ENCODE peak calls at places on chromosomes 3 and 15, in eight cellular contexts. One of them, this sample, is unnamed.

GRCh38 chr3:194163697-194164096 is 27.7 kb downstream of the HES1 start:
- DNase-seq in cardiac muscle cell: no peak
- DNase-seq in GDM1: no peak
- DNase-seq in SW480: no peak
- DNase-seq in adipocyte: no peak
- DNase-seq in stimulated activated naive B cell treated with anti-CD40 and anti-IgM and Interleukin-4, amounts not matched to agents 10 μg/mL and 1 μg/mL and 100 μg/mL, for 72 hours: no peak
- DNase-seq in occipital lobe: no peak
- DNase-seq in HFF-Myc: no peak
- DNase-seq in this sample: no peak

GRCh38 chr15:32803631-32804030 is 85.8 kb downstream of the GREM1 start:
- DNase-seq in HFF-Myc: no peak
- DNase-seq in stimulated activated naive B cell treated with anti-CD40 and anti-IgM and Interleukin-4, amounts not matched to agents 10 μg/mL and 1 μg/mL and 100 μg/mL, for 72 hours: no peak
- DNase-seq in GDM1: no peak
- DNase-seq in adipocyte: no peak
- DNase-seq in cardiac muscle cell: no peak
- DNase-seq in SW480: no peak
- DNase-seq in occipital lobe: no peak
- DNase-seq in this sample: no peak

GRCh38 chr3:27840807-27841594 is 118.9 kb upstream of the EOMES start:
- DNase-seq in SW480: no peak
- DNase-seq in occipital lobe: no peak
- DNase-seq in cardiac muscle cell: no peak
- DNase-seq in stimulated activated naive B cell treated with anti-CD40 and anti-IgM and Interleukin-4, amounts not matched to agents 10 μg/mL and 1 μg/mL and 100 μg/mL, for 72 hours: no peak
- DNase-seq in GDM1: no peak
- DNase-seq in adipocyte: no peak
- DNase-seq in HFF-Myc: no peak
- DNase-seq in this sample: no peak

GRCh38 chr3:39208463-39209055 is 16.2 kb upstream of the XIRP1 start:
- DNase-seq in adipocyte: peak
- DNase-seq in occipital lobe: no peak
- DNase-seq in HFF-Myc: peak
- DNase-seq in stimulated activated naive B cell treated with anti-CD40 and anti-IgM and Interleukin-4, amounts not matched to agents 10 μg/mL and 1 μg/mL and 100 μg/mL, for 72 hours: no peak
- DNase-seq in SW480: peak
- DNase-seq in cardiac muscle cell: peak
- DNase-seq in GDM1: peak
- DNase-seq in this sample: no peak

GRCh38 chr15:80514071-80514780 is 110.0 kb downstream of the ARNT2 start:
- DNase-seq in GDM1: no peak
- DNase-seq in HFF-Myc: no peak
- DNase-seq in stimulated activated naive B cell treated with anti-CD40 and anti-IgM and Interleukin-4, amounts not matched to agents 10 μg/mL and 1 μg/mL and 100 μg/mL, for 72 hours: no peak
- DNase-seq in occipital lobe: no peak
- DNase-seq in SW480: no peak
- DNase-seq in adipocyte: peak
- DNase-seq in cardiac muscle cell: no peak
- DNase-seq in this sample: no peak

GRCh38 chr15:39281094-39281493 is 299.8 kb upstream of the THBS1 start:
- DNase-seq in cardiac muscle cell: no peak
- DNase-seq in occipital lobe: no peak
- DNase-seq in adipocyte: no peak
- DNase-seq in SW480: no peak
- DNase-seq in HFF-Myc: no peak
- DNase-seq in stimulated activated naive B cell treated with anti-CD40 and anti-IgM and Interleukin-4, amounts not matched to agents 10 μg/mL and 1 μg/mL and 100 μg/mL, for 72 hours: no peak
- DNase-seq in GDM1: no peak
- DNase-seq in this sample: no peak

GRCh38 chr15:98858610-98859023 is 149.0 kb downstream of the PGPEP1L start:
- DNase-seq in cardiac muscle cell: no peak
- DNase-seq in occipital lobe: no peak
- DNase-seq in GDM1: peak
- DNase-seq in stimulated activated naive B cell treated with anti-CD40 and anti-IgM and Interleukin-4, amounts not matched to agents 10 μg/mL and 1 μg/mL and 100 μg/mL, for 72 hours: no peak
- DNase-seq in SW480: no peak
- DNase-seq in adipocyte: no peak
- DNase-seq in HFF-Myc: no peak
- DNase-seq in this sample: no peak

GRCh38 chr3:98650966-98651765 is 57.8 kb upstream of the CPOX start:
- DNase-seq in adipocyte: no peak
- DNase-seq in SW480: no peak
- DNase-seq in cardiac muscle cell: no peak
- DNase-seq in stimulated activated naive B cell treated with anti-CD40 and anti-IgM and Interleukin-4, amounts not matched to agents 10 μg/mL and 1 μg/mL and 100 μg/mL, for 72 hours: no peak
- DNase-seq in HFF-Myc: no peak
- DNase-seq in GDM1: no peak
- DNase-seq in occipital lobe: no peak
- DNase-seq in this sample: peak

GRCh38 chr15:95988574-95988887 is 342.0 kb upstream of the NR2F2 start:
- DNase-seq in adipocyte: peak
- DNase-seq in occipital lobe: no peak
- DNase-seq in SW480: no peak
- DNase-seq in HFF-Myc: no peak
- DNase-seq in GDM1: no peak
- DNase-seq in stimulated activated naive B cell treated with anti-CD40 and anti-IgM and Interleukin-4, amounts not matched to agents 10 μg/mL and 1 μg/mL and 100 μg/mL, for 72 hours: no peak
- DNase-seq in cardiac muscle cell: no peak
- DNase-seq in this sample: no peak

GRCh38 chr3:160564949-160565441 is 376 bp downstream of the KPNA4 start:
- DNase-seq in adipocyte: peak
- DNase-seq in cardiac muscle cell: peak
- DNase-seq in stimulated activated naive B cell treated with anti-CD40 and anti-IgM and Interleukin-4, amounts not matched to agents 10 μg/mL and 1 μg/mL and 100 μg/mL, for 72 hours: no peak
- DNase-seq in occipital lobe: peak
- DNase-seq in SW480: peak
- DNase-seq in HFF-Myc: no peak
- DNase-seq in GDM1: peak
- DNase-seq in this sample: no peak

GRCh38 chr15:75821946-75822345 is 21.3 kb upstream of the UBE2Q2 start:
- DNase-seq in stimulated activated naive B cell treated with anti-CD40 and anti-IgM and Interleukin-4, amounts not matched to agents 10 μg/mL and 1 μg/mL and 100 μg/mL, for 72 hours: no peak
- DNase-seq in cardiac muscle cell: no peak
- DNase-seq in adipocyte: no peak
- DNase-seq in HFF-Myc: no peak
- DNase-seq in SW480: no peak
- DNase-seq in GDM1: no peak
- DNase-seq in occipital lobe: no peak
- DNase-seq in this sample: no peak

GRCh38 chr15:84108725-84109124 is 126.8 kb upstream of the GOLGA6L4 start:
- DNase-seq in cardiac muscle cell: no peak
- DNase-seq in adipocyte: no peak
- DNase-seq in SW480: no peak
- DNase-seq in HFF-Myc: no peak
- DNase-seq in stimulated activated naive B cell treated with anti-CD40 and anti-IgM and Interleukin-4, amounts not matched to agents 10 μg/mL and 1 μg/mL and 100 μg/mL, for 72 hours: no peak
- DNase-seq in GDM1: no peak
- DNase-seq in occipital lobe: no peak
- DNase-seq in this sample: no peak

GRCh38 chr15:78726870-78727551 is 84.3 kb downstream of the ADAMTS7 start:
- DNase-seq in occipital lobe: no peak
- DNase-seq in HFF-Myc: no peak
- DNase-seq in stimulated activated naive B cell treated with anti-CD40 and anti-IgM and Interleukin-4, amounts not matched to agents 10 μg/mL and 1 μg/mL and 100 μg/mL, for 72 hours: no peak
- DNase-seq in GDM1: no peak
- DNase-seq in adipocyte: no peak
- DNase-seq in cardiac muscle cell: peak
- DNase-seq in SW480: peak
- DNase-seq in this sample: no peak

GRCh38 chr15:98779463-98780071 is 131.2 kb downstream of the IGF1R start:
- DNase-seq in cardiac muscle cell: peak
- DNase-seq in adipocyte: peak
- DNase-seq in stimulated activated naive B cell treated with anti-CD40 and anti-IgM and Interleukin-4, amounts not matched to agents 10 μg/mL and 1 μg/mL and 100 μg/mL, for 72 hours: peak
- DNase-seq in HFF-Myc: peak
- DNase-seq in SW480: peak
- DNase-seq in GDM1: peak
- DNase-seq in occipital lobe: peak
- DNase-seq in this sample: peak

GRCh38 chr3:4306860-4307259 is 3.7 kb downstream of the SETMAR start:
- DNase-seq in occipital lobe: no peak
- DNase-seq in adipocyte: peak
- DNase-seq in HFF-Myc: no peak
- DNase-seq in cardiac muscle cell: no peak
- DNase-seq in stimulated activated naive B cell treated with anti-CD40 and anti-IgM and Interleukin-4, amounts not matched to agents 10 μg/mL and 1 μg/mL and 100 μg/mL, for 72 hours: no peak
- DNase-seq in SW480: no peak
- DNase-seq in GDM1: no peak
- DNase-seq in this sample: no peak

GRCh38 chr15:28060005-28060404 is 39.1 kb downstream of the OCA2 start:
- DNase-seq in cardiac muscle cell: no peak
- DNase-seq in stimulated activated naive B cell treated with anti-CD40 and anti-IgM and Interleukin-4, amounts not matched to agents 10 μg/mL and 1 μg/mL and 100 μg/mL, for 72 hours: no peak
- DNase-seq in HFF-Myc: no peak
- DNase-seq in GDM1: no peak
- DNase-seq in SW480: no peak
- DNase-seq in adipocyte: no peak
- DNase-seq in occipital lobe: no peak
- DNase-seq in this sample: no peak

GRCh38 chr3:142647856-142648255 is 51.7 kb downstream of the PLS1 start:
- DNase-seq in cardiac muscle cell: no peak
- DNase-seq in adipocyte: no peak
- DNase-seq in GDM1: no peak
- DNase-seq in stimulated activated naive B cell treated with anti-CD40 and anti-IgM and Interleukin-4, amounts not matched to agents 10 μg/mL and 1 μg/mL and 100 μg/mL, for 72 hours: no peak
- DNase-seq in SW480: no peak
- DNase-seq in occipital lobe: no peak
- DNase-seq in HFF-Myc: no peak
- DNase-seq in this sample: no peak

GRCh38 chr3:87949189-87949878 is 109.5 kb downstream of the CGGBP1 start:
- DNase-seq in adipocyte: no peak
- DNase-seq in HFF-Myc: no peak
- DNase-seq in cardiac muscle cell: no peak
- DNase-seq in occipital lobe: no peak
- DNase-seq in stimulated activated naive B cell treated with anti-CD40 and anti-IgM and Interleukin-4, amounts not matched to agents 10 μg/mL and 1 μg/mL and 100 μg/mL, for 72 hours: no peak
- DNase-seq in SW480: no peak
- DNase-seq in GDM1: no peak
- DNase-seq in this sample: peak

GRCh38 chr3:173745952-173746682 is 348.6 kb downstream of the NLGN1 start:
- DNase-seq in adipocyte: peak
- DNase-seq in HFF-Myc: no peak
- DNase-seq in cardiac muscle cell: no peak
- DNase-seq in GDM1: no peak
- DNase-seq in SW480: no peak
- DNase-seq in stimulated activated naive B cell treated with anti-CD40 and anti-IgM and Interleukin-4, amounts not matched to agents 10 μg/mL and 1 μg/mL and 100 μg/mL, for 72 hours: no peak
- DNase-seq in occipital lobe: no peak
- DNase-seq in this sample: no peak

GRCh38 chr3:96863129-96863740 is 48.8 kb downstream of the EPHA6 start:
- DNase-seq in adipocyte: peak
- DNase-seq in SW480: peak
- DNase-seq in stimulated activated naive B cell treated with anti-CD40 and anti-IgM and Interleukin-4, amounts not matched to agents 10 μg/mL and 1 μg/mL and 100 μg/mL, for 72 hours: no peak
- DNase-seq in GDM1: peak
- DNase-seq in cardiac muscle cell: peak
- DNase-seq in occipital lobe: no peak
- DNase-seq in HFF-Myc: peak
- DNase-seq in this sample: no peak

GRCh38 chr3:24387000-24387399 is 107.7 kb downstream of the THRB start:
- DNase-seq in cardiac muscle cell: no peak
- DNase-seq in stimulated activated naive B cell treated with anti-CD40 and anti-IgM and Interleukin-4, amounts not matched to agents 10 μg/mL and 1 μg/mL and 100 μg/mL, for 72 hours: no peak
- DNase-seq in HFF-Myc: no peak
- DNase-seq in occipital lobe: no peak
- DNase-seq in GDM1: no peak
- DNase-seq in adipocyte: peak
- DNase-seq in SW480: peak
- DNase-seq in this sample: no peak

GRCh38 chr3:61985020-61985419 is 388.3 kb downstream of the FEZF2 start:
- DNase-seq in adipocyte: peak
- DNase-seq in SW480: no peak
- DNase-seq in HFF-Myc: peak
- DNase-seq in GDM1: no peak
- DNase-seq in stimulated activated naive B cell treated with anti-CD40 and anti-IgM and Interleukin-4, amounts not matched to agents 10 μg/mL and 1 μg/mL and 100 μg/mL, for 72 hours: no peak
- DNase-seq in occipital lobe: no peak
- DNase-seq in cardiac muscle cell: no peak
- DNase-seq in this sample: peak

This sample was measured in GM06990.